ENCODE peak calls at places on chromosomes 6 and 20, in six cellular contexts. G is iris pigment epithelial cell, S is NCI-H69, Q is colonic mucosa, A is AG20443, I is GM12892. P is an unnamed sample.
A peak's percentile ranks its signal among the peaks of the same experiment; 100 is the strongest.

GRCh38 chr20:47118201-47118600 is 223.6 kb downstream of the EYA2 start:
- DNase-seq in G (no peak), S (no peak), Q (no peak), A (no peak), I (no peak), P (no peak)

GRCh38 chr6:28960846-28961500 is 37.2 kb upstream of the TRIM27 start:
- DNase-seq in G (no peak), S (no peak), Q (no peak), A (no peak), I (no peak), P (peak; percentile 28)

GRCh38 chr6:3337521-3338350 is 79.0 kb downstream of the PSMG4 start:
- DNase-seq in G (peak; percentile 63), S (peak; percentile 61), Q (no peak), A (peak; percentile 27), I (no peak), P (peak; percentile 29)

GRCh38 chr6:145891565-145891964 is 72.6 kb downstream of the SHPRH start:
- DNase-seq in G (peak; percentile 92), S (no peak), Q (no peak), A (no peak), I (no peak), P (no peak)

GRCh38 chr20:43824699-43825402 is 89.8 kb upstream of the TOX2 start:
- DNase-seq in G (peak; percentile 51), S (no peak), Q (peak; percentile 17), A (peak; percentile 45), I (no peak), P (no peak)

GRCh38 chr20:32021091-32021490 is 10.9 kb downstream of the CCM2L start:
- DNase-seq in G (no peak), S (no peak), Q (no peak), A (no peak), I (no peak), P (no peak)

GRCh38 chr6:87407531-87407895 is 259 bp upstream of the CFAP206 start:
- DNase-seq in G (peak; percentile 61), S (peak; percentile 81), Q (no peak), A (no peak), I (no peak), P (peak; percentile 42)

GRCh38 chr6:127389706-127390105 is 46.3 kb upstream of the ECHDC1 start:
- DNase-seq in G (no peak), S (no peak), Q (no peak), A (no peak), I (no peak), P (no peak)

GRCh38 chr20:10800288-10800687 is 126.5 kb upstream of the JAG1 start:
- DNase-seq in G (no peak), S (peak; percentile 71), Q (no peak), A (no peak), I (no peak), P (peak; percentile 43)

GRCh38 chr6:161444966-161445799 is 171.3 kb upstream of the AGPAT4 start:
- DNase-seq in G (no peak), S (no peak), Q (no peak), A (no peak), I (no peak), P (no peak)

GRCh38 chr6:3424185-3424927 is 32.5 kb downstream of the SLC22A23 start:
- DNase-seq in G (no peak), S (peak; percentile 21), Q (no peak), A (no peak), I (no peak), P (no peak)

GRCh38 chr20:676315-676937 is 824 bp upstream of the SCRT2 start:
- DNase-seq in G (no peak), S (peak; percentile 57), Q (no peak), A (no peak), I (no peak), P (no peak)

GRCh38 chr6:22975079-22975478 is 405.7 kb downstream of the HDGFL1 start:
- DNase-seq in G (no peak), S (no peak), Q (no peak), A (no peak), I (no peak), P (peak; percentile 26)

GRCh38 chr6:132687306-132687705 is 26.5 kb downstream of the VNN1 start:
- DNase-seq in G (peak; percentile 70), S (no peak), Q (no peak), A (no peak), I (no peak), P (peak; percentile 89)

GRCh38 chr6:160965893-160966292 is 25.7 kb upstream of the MAP3K4 start:
- DNase-seq in G (no peak), S (no peak), Q (no peak), A (no peak), I (no peak), P (no peak)

GRCh38 chr6:21967282-21967681 is 329.6 kb downstream of the PRL start:
- DNase-seq in G (no peak), S (no peak), Q (no peak), A (no peak), I (no peak), P (no peak)

GRCh38 chr6:18507018-18507415 is 119.9 kb downstream of the RNF144B start:
- DNase-seq in G (no peak), S (peak; percentile 98), Q (no peak), A (no peak), I (no peak), P (no peak)

GRCh38 chr6:104182811-104183210 is 676.9 kb downstream of the HACE1 start:
- DNase-seq in G (peak; percentile 74), S (no peak), Q (no peak), A (peak; percentile 9), I (no peak), P (peak; percentile 89)

GRCh38 chr6:144723431-144723830 is 438.3 kb downstream of the UTRN start:
- DNase-seq in G (no peak), S (no peak), Q (no peak), A (no peak), I (no peak), P (no peak)

GRCh38 chr20:51769941-51770615 is 1.9 kb upstream of the ATP9A start:
- DNase-seq in G (no peak), S (no peak), Q (no peak), A (peak; percentile 34), I (no peak), P (no peak)

GRCh38 chr20:18388860-18389259 is 78.0 kb downstream of the DZANK1 start:
- DNase-seq in G (peak; percentile 95), S (no peak), Q (no peak), A (peak; percentile 29), I (no peak), P (peak; percentile 43)

GRCh38 chr20:2246081-2246491 is 49.7 kb upstream of the TGM3 start:
- DNase-seq in G (no peak), S (peak; percentile 71), Q (no peak), A (no peak), I (no peak), P (no peak)

GRCh38 chr6:29705389-29706231 is 17.6 kb upstream of the HLA-F start:
- DNase-seq in G (peak; percentile 56), S (peak; percentile 44), Q (peak; percentile 49), A (peak; percentile 79), I (no peak), P (peak; percentile 70)

GRCh38 chr6:36934868-36935267 is 19.7 kb upstream of the PI16 start:
- DNase-seq in G (no peak), S (no peak), Q (no peak), A (no peak), I (no peak), P (peak; percentile 66)

GRCh38 chr6:127637830-127638229 is 60.9 kb downstream of the C6orf58 start:
- DNase-seq in G (peak; percentile 22), S (no peak), Q (no peak), A (peak; percentile 13), I (no peak), P (peak; percentile 7)

GRCh38 chr20:50577175-50578018 is 67.2 kb downstream of the PTPN1 start:
- DNase-seq in G (no peak), S (peak; percentile 14), Q (peak; percentile 83), A (no peak), I (no peak), P (no peak)

GRCh38 chr6:129498950-129499870 is 210.8 kb downstream of the ARHGAP18 start:
- DNase-seq in G (peak; percentile 63), S (peak; percentile 56), Q (peak; percentile 26), A (peak; percentile 49), I (no peak), P (peak; percentile 71)

GRCh38 chr20:24579475-24579874 is 110.0 kb downstream of the SYNDIG1 start:
- DNase-seq in G (no peak), S (no peak), Q (no peak), A (no peak), I (no peak), P (no peak)

GRCh38 chr20:58254890-58255289 is 26.4 kb upstream of the ANKRD60 start:
- DNase-seq in G (no peak), S (no peak), Q (no peak), A (no peak), I (no peak), P (no peak)

GRCh38 chr20:10536531-10536930 is 101.4 kb downstream of the SLX4IP start:
- DNase-seq in G (peak; percentile 43), S (peak; percentile 85), Q (no peak), A (no peak), I (no peak), P (peak; percentile 52)

GRCh38 chr6:116268589-116269293 is 11.0 kb downstream of the TSPYL1 start:
- DNase-seq in G (peak; percentile 83), S (peak; percentile 83), Q (no peak), A (peak; percentile 56), I (peak; percentile 6), P (peak; percentile 81)

GRCh38 chr20:48875914-48876240 is 45.6 kb upstream of the ARFGEF2 start:
- DNase-seq in G (peak; percentile 27), S (peak; percentile 21), Q (no peak), A (peak; percentile 37), I (no peak), P (peak; percentile 34)

GRCh38 chr20:10644458-10645204 is 29.2 kb downstream of the JAG1 start:
- DNase-seq in G (no peak), S (peak; percentile 84), Q (no peak), A (no peak), I (no peak), P (no peak)

GRCh38 chr6:144644776-144645175 is 359.6 kb downstream of the UTRN start:
- DNase-seq in G (no peak), S (peak; percentile 62), Q (no peak), A (no peak), I (no peak), P (no peak)

GRCh38 chr6:15783484-15783883 is 120.7 kb upstream of the DTNBP1 start:
- DNase-seq in G (no peak), S (no peak), Q (no peak), A (no peak), I (no peak), P (no peak)

GRCh38 chr20:9110365-9110764 is 41.5 kb downstream of the PLCB4 start:
- DNase-seq in G (peak; percentile 37), S (peak; percentile 58), Q (no peak), A (no peak), I (no peak), P (no peak)

GRCh38 chr6:43477235-43478007 is at the start of gene TJAP1:
- DNase-seq in G (peak; percentile 84), S (peak; percentile 97), Q (peak; percentile 98), A (peak; percentile 98), I (peak; percentile 96), P (peak; percentile 88)

GRCh38 chr20:1336699-1337387 is 7.9 kb upstream of the SDCBP2 start:
- DNase-seq in G (peak; percentile 33), S (peak; percentile 62), Q (peak; percentile 58), A (peak; percentile 54), I (no peak), P (no peak)

P was measured in epithelial cell of esophagus.